ENCODE peak calls at places on chromosomes 3 and 15, in eight cellular contexts. T, N, A, V, F, H, Y and S are unnamed samples.

GRCh38 chr3:195111322-195111710 is 159.6 kb downstream of the XXYLT1 start:
- DNase-seq in H (no peak), N (no peak), V (no peak), Y (no peak), T (no peak), F (no peak), A (no peak), S (no peak)

GRCh38 chr15:47711654-47712053 is 5.7 kb upstream of the SEMA6D start:
- DNase-seq in N (no peak), Y (no peak), F (no peak), H (no peak), T (no peak), A (peak; percentile 44), V (no peak), S (no peak)

GRCh38 chr3:160159346-160159745 is 65.9 kb upstream of the C3orf80 start:
- DNase-seq in F (no peak), Y (no peak), A (no peak), V (no peak), T (no peak), H (no peak), N (no peak), S (no peak)

GRCh38 chr3:173221010-173221409 is 80.0 kb upstream of the SPATA16 start:
- DNase-seq in T (no peak), H (no peak), A (no peak), F (no peak), N (no peak), V (peak; percentile 0), Y (no peak), S (no peak)

GRCh38 chr3:129022114-129022994 is 21.2 kb downstream of the EFCC1 start:
- DNase-seq in A (no peak), V (peak; percentile 88), F (no peak), N (peak; percentile 49), Y (peak; percentile 74), H (no peak), T (no peak), S (no peak)

GRCh38 chr15:82178061-82178460 is 84.5 kb downstream of the EFL1 start:
- DNase-seq in H (peak; percentile 88), N (no peak), T (no peak), Y (no peak), F (no peak), V (no peak), A (no peak), S (no peak)

GRCh38 chr3:183178833-183179549 is 16.5 kb upstream of the LAMP3 start:
- DNase-seq in A (peak; percentile 72), Y (peak; percentile 49), F (peak; percentile 61), V (no peak), H (peak; percentile 28), T (peak; percentile 61), N (no peak), S (peak; percentile 79)

GRCh38 chr15:49255966-49256759 is 86.1 kb downstream of the GALK2 start:
- DNase-seq in F (no peak), V (no peak), Y (no peak), T (no peak), A (no peak), N (no peak), H (no peak), S (no peak)

GRCh38 chr15:101463265-101463664 is 26.2 kb downstream of the PCSK6 start:
- DNase-seq in V (no peak), Y (peak; percentile 64), F (no peak), N (no peak), H (no peak), T (no peak), A (no peak), S (no peak)

GRCh38 chr15:65940618-65940909 is 71.3 kb downstream of the RAB11A start:
- DNase-seq in F (no peak), Y (no peak), V (no peak), N (no peak), H (peak; percentile 12), T (no peak), A (no peak), S (no peak)

GRCh38 chr3:186360779-186361178 is 1.3 kb downstream of the DGKG start:
- DNase-seq in Y (no peak), V (no peak), F (peak; percentile 51), A (no peak), T (peak; percentile 73), N (no peak), H (no peak), S (no peak)

GRCh38 chr3:184167786-184168185 is 6.9 kb upstream of the AP2M1 start:
- DNase-seq in F (no peak), N (no peak), Y (no peak), H (no peak), T (no peak), V (no peak), A (no peak), S (no peak)

GRCh38 chr3:107796786-107797185 is 274.0 kb downstream of the BBX start:
- DNase-seq in N (no peak), T (no peak), Y (no peak), V (no peak), F (no peak), H (peak; percentile 46), A (no peak), S (no peak)

GRCh38 chr15:47888721-47889120 is 171.4 kb downstream of the SEMA6D start:
- DNase-seq in Y (no peak), T (no peak), F (no peak), A (no peak), V (peak; percentile 14), N (no peak), H (no peak), S (no peak)

GRCh38 chr3:104044002-104044401 is 1322.7 kb upstream of the ALCAM start:
- DNase-seq in Y (no peak), H (no peak), N (no peak), A (no peak), F (no peak), T (no peak), V (no peak), S (no peak)

GRCh38 chr15:88701561-88702095 is 62.8 kb downstream of the ISG20 start:
- DNase-seq in F (no peak), T (no peak), Y (peak; percentile 68), V (no peak), A (peak; percentile 70), H (no peak), N (no peak), S (peak; percentile 33)

GRCh38 chr15:45635763-45636292 is 999 bp downstream of the SQOR start:
- DNase-seq in F (no peak), A (no peak), V (no peak), H (no peak), Y (no peak), T (no peak), N (no peak), S (no peak)

GRCh38 chr15:81914333-81914732 is 131.5 kb downstream of the MEX3B start:
- DNase-seq in Y (no peak), F (no peak), A (no peak), V (no peak), N (no peak), T (no peak), H (no peak), S (no peak)

DNA sequence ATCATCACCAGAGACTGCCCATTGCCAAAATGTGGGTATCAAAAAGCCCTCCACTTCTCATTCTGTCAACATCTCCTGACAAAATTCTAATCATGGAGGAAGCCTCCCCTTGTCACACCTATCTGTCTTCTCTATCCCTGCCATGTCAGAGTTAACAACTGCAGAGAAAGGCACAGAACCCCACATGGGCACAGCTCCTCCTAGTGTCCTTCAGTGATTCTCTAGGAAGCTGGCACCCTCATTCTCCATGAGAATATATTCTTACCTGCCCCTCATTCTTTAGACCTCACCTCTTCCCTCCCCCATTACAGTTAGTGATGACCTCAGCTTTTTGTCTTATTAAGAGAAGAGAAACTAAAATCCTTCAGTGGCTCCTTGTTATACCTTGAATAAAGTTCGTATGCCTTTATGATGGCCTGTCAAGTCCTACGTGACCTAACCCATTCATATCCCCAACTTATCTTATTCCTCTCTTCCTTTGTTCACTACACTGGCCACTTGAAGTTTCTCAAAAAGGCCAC is 44.6 kb downstream of the NME9 start:
- DNase-seq in N (no peak), V (no peak), T (no peak), A (no peak), H (no peak), Y (no peak), F (no peak), S (no peak)
- TF ChIP-seq CTCF in N (no peak), V (no peak), T (no peak), A (no peak), H (peak; percentile 48), Y (no peak), F (no peak), S (no peak)

DNA sequence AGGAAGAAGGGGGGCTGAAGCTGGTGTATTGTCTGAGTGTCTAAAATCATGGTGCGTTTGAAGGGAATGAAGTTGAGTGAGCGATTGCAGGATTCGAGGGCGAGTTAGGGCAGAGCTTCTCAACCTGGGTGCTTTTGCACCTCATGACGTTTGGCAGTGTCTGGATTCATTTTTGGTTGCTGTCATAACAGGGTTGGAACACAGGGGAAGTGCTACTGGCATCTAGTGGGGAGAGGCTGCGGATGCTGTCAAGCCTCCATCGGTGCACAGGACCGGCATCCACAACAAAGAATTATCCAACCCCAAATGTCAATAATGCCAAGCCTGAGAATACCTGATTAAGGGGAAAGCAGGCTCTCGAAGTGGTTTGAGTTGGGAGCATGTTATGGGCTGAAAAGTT is 120.0 kb downstream of the SLCO3A1 start:
- DNase-seq in H (no peak), N (no peak), V (no peak), Y (no peak), F (no peak), T (no peak), A (no peak), S (no peak)
- TF ChIP-seq CTCF in H (no peak), N (no peak), V (no peak), Y (no peak), F (no peak), T (no peak), A (no peak), S (no peak)

GRCh38 chr3:67863869-67864268 is 209.5 kb upstream of the SUCLG2 start:
- DNase-seq in A (no peak), H (peak; percentile 4), T (no peak), F (no peak), N (no peak), Y (no peak), V (peak; percentile 2), S (no peak)
- TF ChIP-seq CTCF in A (no peak), H (peak; percentile 55), T (peak; percentile 32), F (no peak), N (no peak), Y (no peak), V (peak; percentile 23), S (no peak)

GRCh38 chr3:2250783-2251182 is 152.1 kb downstream of the CNTN4 start:
- DNase-seq in N (no peak), H (no peak), V (no peak), A (no peak), F (no peak), Y (no peak), T (no peak), S (no peak)
- TF ChIP-seq CTCF in N (no peak), H (no peak), V (no peak), A (no peak), F (no peak), Y (no peak), T (no peak), S (no peak)